ENCODE peak calls at places on chromosomes 7 and 10, in nine cellular contexts. L, U, R, M, B, E, H, Z and T are unnamed samples.
A peak's percentile ranks its signal among the peaks of the same experiment; 100 is the strongest.

GRCh38 chr10:124239134-124239533 is 145.7 kb upstream of the CHST15 start:
- DNase-seq in Z (no peak), H (peak; percentile 25), R (no peak), U (no peak), M (no peak), E (no peak), L (no peak), B (no peak), T (no peak)

GRCh38 chr10:3699896-3700295 is 85.1 kb downstream of the KLF6 start:
- DNase-seq in Z (no peak), B (no peak), L (no peak), M (no peak), R (no peak), U (no peak), E (no peak), H (no peak), T (no peak)

GRCh38 chr10:103897241-103897774 is 20.7 kb downstream of the STN1 start:
- DNase-seq in B (no peak), H (no peak), E (no peak), L (no peak), Z (no peak), U (no peak), M (no peak), R (no peak), T (no peak)

GRCh38 chr10:27695088-27695487 is 50.5 kb downstream of the MKX start:
- DNase-seq in R (no peak), M (no peak), E (no peak), H (no peak), Z (no peak), B (no peak), U (no peak), L (no peak), T (no peak)

GRCh38 chr10:114394531-114394930 is 9.8 kb downstream of the AFAP1L2 start:
- DNase-seq in U (no peak), M (no peak), Z (no peak), E (no peak), H (no peak), R (no peak), L (no peak), B (no peak), T (no peak)

GRCh38 chr7:101555269-101555920 is 73.7 kb downstream of the MYL10 start:
- DNase-seq in M (peak; percentile 54), Z (peak; percentile 14), H (peak; percentile 27), B (no peak), E (no peak), R (no peak), U (no peak), L (peak; percentile 2), T (no peak)

GRCh38 chr10:124576526-124577420 is 115.2 kb downstream of the LHPP start:
- DNase-seq in E (no peak), Z (no peak), B (no peak), U (no peak), R (no peak), L (no peak), H (peak; percentile 35), M (peak; percentile 47), T (no peak)

GRCh38 chr10:73906524-73907447 is 4.1 kb upstream of the PLAU start:
- DNase-seq in L (peak; percentile 90), U (peak; percentile 73), H (peak; percentile 83), M (no peak), R (peak; percentile 52), Z (peak; percentile 66), E (no peak), B (peak; percentile 100), T (peak; percentile 23)

GRCh38 chr7:83732305-83732704 is 83.4 kb upstream of the SEMA3E start:
- DNase-seq in U (no peak), B (no peak), E (no peak), H (no peak), R (no peak), Z (no peak), L (no peak), M (no peak), T (no peak)

GRCh38 chr7:100649826-100650565 is 6.3 kb downstream of the ACTL6B start:
- DNase-seq in H (no peak), U (no peak), M (no peak), R (no peak), B (no peak), Z (no peak), L (no peak), E (no peak), T (no peak)

GRCh38 chr10:101031796-101032636 is 982 bp downstream of the SFXN3 start:
- DNase-seq in E (peak; percentile 97), H (peak; percentile 93), U (peak; percentile 90), R (peak; percentile 79), Z (peak; percentile 95), M (peak; percentile 97), B (peak; percentile 63), L (peak; percentile 69), T (peak; percentile 66)

GRCh38 chr7:113394856-113395255 is 276.5 kb upstream of the SMIM30 start:
- DNase-seq in H (no peak), Z (no peak), B (no peak), M (no peak), R (no peak), L (no peak), U (no peak), E (no peak), T (no peak)

GRCh38 chr10:3635697-3636096 is 149.3 kb downstream of the KLF6 start:
- DNase-seq in L (no peak), E (no peak), R (no peak), Z (peak; percentile 64), M (no peak), B (no peak), H (no peak), U (no peak), T (peak; percentile 83)

GRCh38 chr7:156196649-156197048 is 384.4 kb upstream of the SHH start:
- DNase-seq in M (no peak), R (no peak), Z (no peak), U (no peak), B (no peak), H (no peak), E (peak; percentile 42), L (no peak), T (no peak)

GRCh38 chr7:156194813-156195212 is 382.6 kb upstream of the SHH start:
- DNase-seq in L (no peak), M (no peak), H (no peak), B (no peak), U (no peak), R (no peak), Z (no peak), E (peak; percentile 35), T (no peak)

GRCh38 chr7:156192921-156193320 is 380.7 kb upstream of the SHH start:
- DNase-seq in M (no peak), E (no peak), U (no peak), R (no peak), H (no peak), Z (no peak), B (no peak), L (no peak), T (no peak)

GRCh38 chr7:156191090-156191489 is 378.8 kb upstream of the SHH start:
- DNase-seq in B (no peak), L (no peak), Z (no peak), E (no peak), H (no peak), U (no peak), R (no peak), M (no peak), T (no peak)
- TF ChIP-seq POLR2A in B (no peak), L (no peak), Z (no peak), E (no peak), H (no peak), U (no peak), R (no peak), M (no peak), T (no peak)

GRCh38 chr10:79047875-79048638 is 20.7 kb upstream of the ZMIZ1 start:
- DNase-seq in H (peak; percentile 69), L (peak; percentile 13), M (peak; percentile 87), U (peak; percentile 44), R (no peak), Z (peak; percentile 71), E (no peak), B (no peak), T (no peak)
- H3K27ac ChIP-seq in H (no peak overlapping the region), L (no peak overlapping the region), M (peak overlapping the region; percentile 52), U (peak overlapping the region; percentile 6), R (peak overlapping the region; percentile 6), Z (no peak overlapping the region), E (peak overlapping the region; percentile 86), B (no peak overlapping the region), T (peak overlapping the region; percentile 47)

GRCh38 chr7:803243-803635 is 29.0 kb upstream of the SUN1 start:
- DNase-seq in Z (no peak), R (peak; percentile 75), B (no peak), E (no peak), M (peak; percentile 35), L (no peak), H (no peak), U (no peak), T (no peak)
- H3K4me3 ChIP-seq in Z (no peak overlapping the region), R (no peak overlapping the region), B (no peak overlapping the region), E (no peak overlapping the region), M (no peak overlapping the region), L (no peak overlapping the region), H (no peak overlapping the region), U (no peak overlapping the region), T (no peak overlapping the region)

GRCh38 chr7:131327049-131327625 is 539 bp upstream of the MKLN1 start:
- DNase-seq in M (no peak), E (no peak), Z (peak; percentile 65), U (peak; percentile 53), B (peak; percentile 79), H (peak; percentile 68), R (peak; percentile 29), L (peak; percentile 52), T (peak; percentile 54)
- TF ChIP-seq POLR2A in M (no peak), E (no peak), Z (no peak), U (no peak), B (peak; percentile 97), H (no peak), R (no peak), L (no peak), T (no peak)

DNA sequence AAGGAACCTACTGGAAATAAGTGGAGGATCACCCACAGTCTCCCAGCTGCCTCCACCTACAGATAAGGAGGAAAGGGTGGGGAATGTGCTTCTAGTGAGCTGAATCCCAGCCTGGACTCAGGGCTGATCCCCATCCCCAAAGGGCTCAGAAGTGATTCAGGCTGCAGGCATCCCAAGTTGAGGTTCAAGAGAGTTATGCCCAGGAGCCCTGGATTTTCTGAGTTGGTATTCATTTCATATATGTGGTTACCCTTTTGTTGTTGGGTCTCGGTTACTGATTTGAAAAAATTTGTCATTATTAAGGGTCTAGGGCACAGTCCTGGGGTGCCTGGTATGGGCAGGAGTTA is 30.0 kb upstream of the SRGN start:
- DNase-seq in H (no peak), R (no peak), L (no peak), M (no peak), U (no peak), E (no peak), B (peak; percentile 50), Z (no peak), T (no peak)
- H3K27ac ChIP-seq in H (peak overlapping the region; percentile 28), R (peak overlapping the region; percentile 29), L (no peak overlapping the region), M (peak overlapping the region; percentile 75), U (peak overlapping the region; percentile 77), E (peak overlapping the region; percentile 87), B (no peak overlapping the region), Z (peak overlapping the region; percentile 70), T (peak overlapping the region; percentile 36)

DNA sequence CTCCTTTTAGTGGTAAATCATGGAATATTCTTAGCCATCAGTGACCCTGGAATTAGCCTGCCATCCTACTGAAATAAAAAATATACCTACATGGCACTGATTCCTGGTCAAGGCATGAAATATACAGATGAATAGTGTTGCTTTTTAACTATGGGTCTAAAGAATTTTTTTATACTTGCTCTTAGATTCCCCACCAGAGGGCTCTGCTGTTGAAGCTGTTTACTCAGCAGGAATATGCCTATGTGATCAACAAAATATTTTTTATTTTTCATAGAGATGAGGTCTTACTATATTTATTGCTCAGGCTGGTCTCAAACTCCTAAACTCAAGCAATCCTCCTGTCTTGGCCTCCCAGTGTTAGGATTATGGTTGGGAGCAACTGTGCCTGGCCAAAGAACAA is 13.5 kb downstream of the ZC3HC1 start:
- DNase-seq in Z (no peak), E (no peak), L (no peak), U (no peak), M (no peak), B (peak; percentile 20), H (no peak), R (no peak), T (no peak)
- H3K4me3 ChIP-seq in Z (no peak overlapping the region), E (no peak overlapping the region), L (no peak overlapping the region), U (no peak overlapping the region), M (no peak overlapping the region), B (no peak overlapping the region), H (no peak overlapping the region), R (no peak overlapping the region), T (no peak overlapping the region)